ENCODE peak calls at places on chromosomes 3 and 15, in seven cellular contexts. One of them, this sample, is unnamed. For H3K36me3, the result is how much of the 10 kb centered on the place peaks cover.

GRCh38 chr3:5806192-5806591 is 618.7 kb downstream of the EDEM1 start:
- DNase-seq in lower lobe of right lung: no peak
- DNase-seq in aorta: no peak
- DNase-seq in right atrium auricular region: no peak
- DNase-seq in upper lobe of right lung: no peak
- DNase-seq in PC-3: peak
- DNase-seq in fibroblast of lung: no peak
- DNase-seq in this sample: no peak

GRCh38 chr3:34683851-34684250 is 885.4 kb downstream of the PDCD6IP start:
- DNase-seq in lower lobe of right lung: peak
- DNase-seq in right atrium auricular region: peak
- DNase-seq in fibroblast of lung: peak
- DNase-seq in PC-3: peak
- DNase-seq in upper lobe of right lung: peak
- DNase-seq in aorta: peak
- DNase-seq in this sample: no peak

GRCh38 chr3:100093826-100094225 is 20.5 kb downstream of the FILIP1L start:
- DNase-seq in right atrium auricular region: no peak
- DNase-seq in PC-3: peak
- DNase-seq in fibroblast of lung: no peak
- DNase-seq in aorta: no peak
- DNase-seq in upper lobe of right lung: no peak
- DNase-seq in lower lobe of right lung: no peak
- DNase-seq in this sample: no peak

GRCh38 chr3:41301548-41301947 is 102.2 kb downstream of the CTNNB1 start:
- DNase-seq in lower lobe of right lung: no peak
- DNase-seq in aorta: no peak
- DNase-seq in fibroblast of lung: peak
- DNase-seq in PC-3: peak
- DNase-seq in upper lobe of right lung: no peak
- DNase-seq in right atrium auricular region: no peak
- DNase-seq in this sample: no peak

GRCh38 chr3:41224120-41224806 is 25.0 kb downstream of the CTNNB1 start:
- DNase-seq in upper lobe of right lung: no peak
- DNase-seq in PC-3: peak
- DNase-seq in lower lobe of right lung: no peak
- DNase-seq in right atrium auricular region: no peak
- DNase-seq in aorta: no peak
- DNase-seq in fibroblast of lung: peak
- DNase-seq in this sample: no peak

GRCh38 chr15:52143862-52144261 is 31.3 kb upstream of the BCL2L10 start:
- DNase-seq in aorta: no peak
- DNase-seq in fibroblast of lung: peak
- DNase-seq in lower lobe of right lung: no peak
- DNase-seq in right atrium auricular region: no peak
- DNase-seq in PC-3: peak
- DNase-seq in upper lobe of right lung: no peak
- DNase-seq in this sample: no peak

GRCh38 chr15:36005542-36005941 is 459.6 kb upstream of the DPH6 start:
- DNase-seq in PC-3: no peak
- DNase-seq in right atrium auricular region: no peak
- DNase-seq in upper lobe of right lung: no peak
- DNase-seq in lower lobe of right lung: no peak
- DNase-seq in aorta: no peak
- DNase-seq in fibroblast of lung: no peak
- DNase-seq in this sample: no peak

GRCh38 chr15:98966036-98966787 is 41.4 kb downstream of the PGPEP1L start:
- DNase-seq in fibroblast of lung: peak
- DNase-seq in right atrium auricular region: no peak
- DNase-seq in lower lobe of right lung: no peak
- DNase-seq in aorta: no peak
- DNase-seq in PC-3: no peak
- DNase-seq in upper lobe of right lung: no peak
- DNase-seq in this sample: no peak

GRCh38 chr15:73079570-73079969 is 27.3 kb downstream of the NEO1 start:
- DNase-seq in PC-3: no peak
- DNase-seq in aorta: no peak
- DNase-seq in fibroblast of lung: no peak
- DNase-seq in right atrium auricular region: no peak
- DNase-seq in upper lobe of right lung: no peak
- DNase-seq in lower lobe of right lung: no peak
- DNase-seq in this sample: no peak

GRCh38 chr3:46454606-46455005 is 10.1 kb downstream of the LTF start:
- DNase-seq in upper lobe of right lung: no peak
- DNase-seq in lower lobe of right lung: no peak
- DNase-seq in aorta: no peak
- DNase-seq in PC-3: no peak
- DNase-seq in fibroblast of lung: no peak
- DNase-seq in right atrium auricular region: peak
- DNase-seq in this sample: no peak

GRCh38 chr3:74067296-74067695 is 442.6 kb upstream of the PDZRN3 start:
- DNase-seq in fibroblast of lung: no peak
- DNase-seq in right atrium auricular region: no peak
- DNase-seq in aorta: no peak
- DNase-seq in upper lobe of right lung: no peak
- DNase-seq in PC-3: no peak
- DNase-seq in lower lobe of right lung: no peak
- DNase-seq in this sample: no peak

GRCh38 chr3:5068531-5068930 is 53.6 kb upstream of the ARL8B start:
- DNase-seq in fibroblast of lung: no peak
- DNase-seq in lower lobe of right lung: no peak
- DNase-seq in right atrium auricular region: no peak
- DNase-seq in PC-3: no peak
- DNase-seq in aorta: no peak
- DNase-seq in upper lobe of right lung: no peak
- DNase-seq in this sample: no peak

GRCh38 chr15:61720197-61720596 is 340.1 kb downstream of the VPS13C start:
- DNase-seq in lower lobe of right lung: no peak
- DNase-seq in right atrium auricular region: no peak
- DNase-seq in upper lobe of right lung: no peak
- DNase-seq in PC-3: no peak
- DNase-seq in aorta: no peak
- DNase-seq in fibroblast of lung: no peak
- DNase-seq in this sample: no peak

GRCh38 chr3:131795382-131796085 is 239.3 kb downstream of the CPNE4 start:
- DNase-seq in lower lobe of right lung: no peak
- DNase-seq in aorta: no peak
- DNase-seq in upper lobe of right lung: no peak
- DNase-seq in fibroblast of lung: peak
- DNase-seq in right atrium auricular region: no peak
- DNase-seq in PC-3: no peak
- DNase-seq in this sample: no peak

GRCh38 chr3:185363662-185364203 is 797 bp downstream of the MAP3K13 start:
- DNase-seq in upper lobe of right lung: no peak
- DNase-seq in PC-3: no peak
- DNase-seq in lower lobe of right lung: no peak
- DNase-seq in right atrium auricular region: no peak
- DNase-seq in fibroblast of lung: no peak
- DNase-seq in aorta: no peak
- DNase-seq in this sample: no peak

GRCh38 chr15:39787479-39787878 is 4.8 kb upstream of the FSIP1 start:
- DNase-seq in fibroblast of lung: no peak
- DNase-seq in upper lobe of right lung: no peak
- DNase-seq in aorta: no peak
- DNase-seq in PC-3: no peak
- DNase-seq in lower lobe of right lung: no peak
- DNase-seq in right atrium auricular region: no peak
- DNase-seq in this sample: no peak

GRCh38 chr3:52493232-52494017 is 1.7 kb upstream of the STAB1 start:
- DNase-seq in lower lobe of right lung: no peak
- DNase-seq in aorta: peak
- DNase-seq in right atrium auricular region: no peak
- DNase-seq in upper lobe of right lung: no peak
- DNase-seq in fibroblast of lung: no peak
- DNase-seq in PC-3: no peak
- DNase-seq in this sample: no peak

GRCh38 chr15:76338555-76339301 is 2.2 kb downstream of the ISL2 start:
- DNase-seq in right atrium auricular region: no peak
- DNase-seq in lower lobe of right lung: no peak
- DNase-seq in aorta: no peak
- DNase-seq in upper lobe of right lung: no peak
- DNase-seq in fibroblast of lung: no peak
- DNase-seq in PC-3: no peak
- DNase-seq in this sample: peak

GRCh38 chr15:39444729-39445470 is 136.0 kb upstream of the THBS1 start:
- DNase-seq in aorta: no peak
- DNase-seq in PC-3: no peak
- DNase-seq in fibroblast of lung: no peak
- DNase-seq in right atrium auricular region: no peak
- DNase-seq in lower lobe of right lung: no peak
- DNase-seq in upper lobe of right lung: no peak
- DNase-seq in this sample: no peak

GRCh38 chr15:88834211-88834812 is 31.1 kb downstream of the ACAN start:
- DNase-seq in lower lobe of right lung: no peak
- DNase-seq in right atrium auricular region: peak
- DNase-seq in fibroblast of lung: peak
- DNase-seq in PC-3: peak
- DNase-seq in aorta: peak
- DNase-seq in upper lobe of right lung: no peak
- DNase-seq in this sample: no peak

GRCh38 chr3:105359098-105359762 is 7.5 kb upstream of the ALCAM start:
- DNase-seq in right atrium auricular region: no peak
- DNase-seq in lower lobe of right lung: no peak
- DNase-seq in PC-3: peak
- DNase-seq in upper lobe of right lung: no peak
- DNase-seq in aorta: no peak
- DNase-seq in fibroblast of lung: peak
- DNase-seq in this sample: no peak

GRCh38 chr3:27307566-27307965 is 61.6 kb downstream of the NEK10 start:
- DNase-seq in fibroblast of lung: no peak
- DNase-seq in lower lobe of right lung: no peak
- DNase-seq in PC-3: peak
- DNase-seq in aorta: no peak
- DNase-seq in right atrium auricular region: no peak
- DNase-seq in upper lobe of right lung: no peak
- DNase-seq in this sample: no peak

GRCh38 chr3:52784931-52785590 is 7.7 kb downstream of the ITIH1 start:
- DNase-seq in fibroblast of lung: no peak
- DNase-seq in upper lobe of right lung: peak
- DNase-seq in aorta: peak
- DNase-seq in PC-3: no peak
- DNase-seq in lower lobe of right lung: peak
- DNase-seq in right atrium auricular region: no peak
- DNase-seq in this sample: no peak

GRCh38 chr3:18134386-18135082 is 290.6 kb downstream of the SATB1 start:
- DNase-seq in upper lobe of right lung: no peak
- DNase-seq in lower lobe of right lung: no peak
- DNase-seq in aorta: no peak
- DNase-seq in right atrium auricular region: no peak
- DNase-seq in PC-3: peak
- DNase-seq in fibroblast of lung: peak
- DNase-seq in this sample: no peak

GRCh38 chr3:21747376-21747775 is 3.6 kb downstream of the ZNF385D start:
- DNase-seq in right atrium auricular region: no peak
- DNase-seq in PC-3: peak
- DNase-seq in lower lobe of right lung: no peak
- DNase-seq in fibroblast of lung: peak
- DNase-seq in aorta: no peak
- DNase-seq in upper lobe of right lung: no peak
- DNase-seq in this sample: no peak

GRCh38 chr3:67381667-67382272 is 272.6 kb downstream of the SUCLG2 start:
- DNase-seq in fibroblast of lung: peak
- DNase-seq in right atrium auricular region: no peak
- DNase-seq in PC-3: peak
- DNase-seq in upper lobe of right lung: no peak
- DNase-seq in aorta: no peak
- DNase-seq in lower lobe of right lung: no peak
- DNase-seq in this sample: no peak

GRCh38 chr3:11624161-11624560 is 19.6 kb downstream of the VGLL4 start:
- DNase-seq in aorta: no peak
- DNase-seq in right atrium auricular region: no peak
- DNase-seq in PC-3: peak
- DNase-seq in upper lobe of right lung: no peak
- DNase-seq in fibroblast of lung: no peak
- DNase-seq in lower lobe of right lung: no peak
- DNase-seq in this sample: peak

GRCh38 chr3:58539636-58540035 is 2.6 kb upstream of the ACOX2 start:
- DNase-seq in PC-3: no peak
- DNase-seq in upper lobe of right lung: no peak
- DNase-seq in aorta: no peak
- DNase-seq in right atrium auricular region: no peak
- DNase-seq in fibroblast of lung: peak
- DNase-seq in lower lobe of right lung: no peak
- DNase-seq in this sample: no peak

GRCh38 chr15:69119016-69119415 is 41.4 kb upstream of the GLCE start:
- DNase-seq in lower lobe of right lung: no peak
- DNase-seq in fibroblast of lung: no peak
- DNase-seq in right atrium auricular region: no peak
- DNase-seq in aorta: no peak
- DNase-seq in upper lobe of right lung: no peak
- DNase-seq in PC-3: no peak
- DNase-seq in this sample: no peak

GRCh38 chr3:27467545-27467944 is 16.6 kb downstream of the SLC4A7 start:
- DNase-seq in aorta: no peak
- DNase-seq in upper lobe of right lung: no peak
- DNase-seq in PC-3: peak
- DNase-seq in right atrium auricular region: no peak
- DNase-seq in fibroblast of lung: peak
- DNase-seq in lower lobe of right lung: no peak
- DNase-seq in this sample: no peak

GRCh38 chr3:64673159-64673715 is 14.6 kb downstream of the ADAMTS9 start:
- DNase-seq in upper lobe of right lung: no peak
- DNase-seq in PC-3: no peak
- DNase-seq in right atrium auricular region: no peak
- DNase-seq in fibroblast of lung: no peak
- DNase-seq in lower lobe of right lung: no peak
- DNase-seq in aorta: no peak
- DNase-seq in this sample: no peak
- H3K36me3 ChIP-seq in upper lobe of right lung: under half
- H3K36me3 ChIP-seq in PC-3: under half
- H3K36me3 ChIP-seq in right atrium auricular region: under half
- H3K36me3 ChIP-seq in fibroblast of lung: under half
- H3K36me3 ChIP-seq in lower lobe of right lung: under half
- H3K36me3 ChIP-seq in aorta: under half
- H3K36me3 ChIP-seq in this sample: under half

GRCh38 chr15:85694086-85694485 is 100.6 kb downstream of the KLHL25 start:
- DNase-seq in PC-3: no peak
- DNase-seq in fibroblast of lung: no peak
- DNase-seq in right atrium auricular region: no peak
- DNase-seq in lower lobe of right lung: no peak
- DNase-seq in aorta: no peak
- DNase-seq in upper lobe of right lung: no peak
- DNase-seq in this sample: no peak
- H3K36me3 ChIP-seq in PC-3: under half
- H3K36me3 ChIP-seq in fibroblast of lung: under half
- H3K36me3 ChIP-seq in right atrium auricular region: half or more
- H3K36me3 ChIP-seq in lower lobe of right lung: half or more
- H3K36me3 ChIP-seq in aorta: under half
- H3K36me3 ChIP-seq in upper lobe of right lung: half or more
- H3K36me3 ChIP-seq in this sample: under half

GRCh38 chr15:101272584-101272983 is 4.7 kb downstream of the SELENOS start:
- DNase-seq in right atrium auricular region: no peak
- DNase-seq in upper lobe of right lung: no peak
- DNase-seq in fibroblast of lung: no peak
- DNase-seq in aorta: no peak
- DNase-seq in lower lobe of right lung: no peak
- DNase-seq in PC-3: no peak
- DNase-seq in this sample: no peak
- H3K36me3 ChIP-seq in right atrium auricular region: half or more
- H3K36me3 ChIP-seq in upper lobe of right lung: half or more
- H3K36me3 ChIP-seq in fibroblast of lung: under half
- H3K36me3 ChIP-seq in aorta: under half
- H3K36me3 ChIP-seq in lower lobe of right lung: half or more
- H3K36me3 ChIP-seq in PC-3: half or more
- H3K36me3 ChIP-seq in this sample: half or more

GRCh38 chr15:41292521-41292920 is 39.9 kb downstream of the OIP5 start:
- DNase-seq in fibroblast of lung: peak
- DNase-seq in upper lobe of right lung: no peak
- DNase-seq in aorta: no peak
- DNase-seq in right atrium auricular region: no peak
- DNase-seq in lower lobe of right lung: no peak
- DNase-seq in PC-3: no peak
- DNase-seq in this sample: no peak
- H3K36me3 ChIP-seq in fibroblast of lung: under half
- H3K36me3 ChIP-seq in upper lobe of right lung: half or more
- H3K36me3 ChIP-seq in aorta: under half
- H3K36me3 ChIP-seq in right atrium auricular region: under half
- H3K36me3 ChIP-seq in lower lobe of right lung: half or more
- H3K36me3 ChIP-seq in PC-3: under half
- H3K36me3 ChIP-seq in this sample: under half